ENCODE peak calls at places on chromosomes 3 and 15, in five cellular contexts. Q is stomach, I is sigmoid colon, D is K562, E is upper lobe of left lung. G is an unnamed sample.

GRCh38 chr15:64774556-64775523 is 549 bp downstream of the RBPMS2 start:
- DNase-seq in Q (peak), E (peak), D (no peak), I (peak), G (no peak)

GRCh38 chr3:128351476-128352085 is 115.1 kb downstream of the DNAJB8 start:
- DNase-seq in E (no peak), D (no peak), Q (no peak), I (peak), G (no peak)

GRCh38 chr3:31444220-31445142 is 88.2 kb upstream of the STT3B start:
- DNase-seq in E (no peak), I (no peak), Q (no peak), D (no peak), G (no peak)

GRCh38 chr3:165568907-165569462 is 268.2 kb downstream of the BCHE start:
- DNase-seq in D (no peak), I (no peak), Q (no peak), E (no peak), G (no peak)

GRCh38 chr15:45448516-45448915 is 70.2 kb upstream of the GATM start:
- DNase-seq in Q (no peak), D (no peak), E (no peak), I (no peak), G (no peak)

GRCh38 chr3:157159037-157159761 is 748 bp downstream of the CCNL1 start:
- DNase-seq in D (peak), Q (peak), I (peak), E (peak), G (peak)

GRCh38 chr3:114455432-114455831 is 161.6 kb downstream of the TIGIT start:
- DNase-seq in D (no peak), Q (no peak), E (no peak), I (no peak), G (no peak)

GRCh38 chr3:58237940-58238681 is 519 bp downstream of the ABHD6 start:
- DNase-seq in D (peak), I (peak), E (peak), Q (peak), G (no peak)

GRCh38 chr15:91257755-91258435 is 157.8 kb downstream of the SV2B start:
- DNase-seq in I (no peak), Q (no peak), E (no peak), D (no peak), G (no peak)

GRCh38 chr15:53378096-53378620 is 381.3 kb downstream of the WDR72 start:
- DNase-seq in Q (no peak), I (no peak), E (no peak), D (no peak), G (no peak)
- H3K4me3 ChIP-seq in Q (no peak), I (no peak), E (no peak), D (no peak), G (no peak)

GRCh38 chr3:149016669-149017541 is 25.6 kb downstream of the GYG1 start:
- DNase-seq in Q (no peak), D (no peak), I (no peak), E (no peak), G (no peak)
- TF ChIP-seq POLR2AphosphoS5 in Q (no peak), D (no peak), I (no peak), E (no peak), G (no peak)

GRCh38 chr3:159854500-159855124 is 134.0 kb upstream of the IL12A start:
- DNase-seq in D (no peak), I (no peak), Q (no peak), E (no peak), G (no peak)
- H3K4me3 ChIP-seq in D (no peak), I (peak), Q (peak), E (no peak), G (no peak)

GRCh38 chr15:88901713-88902490 is 6.6 kb upstream of the HAPLN3 start:
- DNase-seq in E (no peak), I (no peak), D (no peak), Q (no peak), G (no peak)

GRCh38 chr15:88900982-88901418 is 5.7 kb upstream of the HAPLN3 start:
- DNase-seq in E (no peak), I (no peak), D (no peak), Q (no peak), G (no peak)

GRCh38 chr15:88898736-88899135 is 3.4 kb upstream of the HAPLN3 start:
- DNase-seq in I (no peak), E (peak), Q (no peak), D (no peak), G (no peak)

GRCh38 chr15:88899251-88899650 is 3.9 kb upstream of the HAPLN3 start:
- DNase-seq in I (no peak), D (no peak), E (no peak), Q (no peak), G (no peak)

GRCh38 chr15:88900309-88900981 is 5.1 kb upstream of the HAPLN3 start:
- DNase-seq in E (no peak), Q (no peak), D (no peak), I (no peak), G (no peak)
- TF ChIP-seq POLR2AphosphoS5 in E (no peak), Q (no peak), D (no peak), I (no peak), G (no peak)

DNA sequence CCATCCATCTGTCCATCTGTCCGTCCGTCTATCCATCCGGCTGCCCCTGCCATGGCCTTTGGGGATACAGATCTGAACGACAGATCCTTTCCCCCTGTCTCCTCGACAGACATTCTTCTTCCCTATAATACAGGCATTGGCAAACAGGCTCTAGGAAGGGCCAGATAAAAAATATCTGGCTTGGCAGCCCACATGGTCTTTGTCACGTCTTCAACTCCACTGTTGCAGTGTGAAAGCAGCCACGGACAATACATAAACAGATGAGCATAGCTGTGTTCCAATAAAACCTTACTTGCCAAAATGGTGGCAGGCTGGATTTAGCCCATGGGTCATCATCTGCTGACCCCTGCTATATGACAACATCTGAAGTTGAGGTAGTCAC is 128.5 kb upstream of the SMAD3 start:
- DNase-seq in D (no peak), E (no peak), Q (no peak), I (peak), G (no peak)
- H3K4me3 ChIP-seq in D (no peak), E (peak), Q (peak), I (peak), G (peak)

GRCh38 chr15:68783226-68784054 is 37.3 kb downstream of the ANP32A start:
- DNase-seq in Q (peak), D (peak), I (peak), E (peak), G (no peak)
- TF ChIP-seq POLR2AphosphoS5 in Q (no peak), D (no peak), I (no peak), E (no peak), G (no peak)

GRCh38 chr15:74709011-74709410 is 13.2 kb upstream of the EDC3 start:
- DNase-seq in Q (no peak), E (no peak), D (no peak), I (no peak), G (no peak)

GRCh38 chr15:74710349-74711094 is 14.7 kb upstream of the EDC3 start:
- DNase-seq in Q (no peak), D (no peak), I (no peak), E (no peak), G (no peak)

GRCh38 chr15:74709892-74710291 is 14.1 kb upstream of the EDC3 start:
- DNase-seq in I (no peak), D (no peak), Q (no peak), E (no peak), G (no peak)
- H3K4me3 ChIP-seq in I (no peak), D (no peak), Q (no peak), E (no peak), G (no peak)

DNA sequence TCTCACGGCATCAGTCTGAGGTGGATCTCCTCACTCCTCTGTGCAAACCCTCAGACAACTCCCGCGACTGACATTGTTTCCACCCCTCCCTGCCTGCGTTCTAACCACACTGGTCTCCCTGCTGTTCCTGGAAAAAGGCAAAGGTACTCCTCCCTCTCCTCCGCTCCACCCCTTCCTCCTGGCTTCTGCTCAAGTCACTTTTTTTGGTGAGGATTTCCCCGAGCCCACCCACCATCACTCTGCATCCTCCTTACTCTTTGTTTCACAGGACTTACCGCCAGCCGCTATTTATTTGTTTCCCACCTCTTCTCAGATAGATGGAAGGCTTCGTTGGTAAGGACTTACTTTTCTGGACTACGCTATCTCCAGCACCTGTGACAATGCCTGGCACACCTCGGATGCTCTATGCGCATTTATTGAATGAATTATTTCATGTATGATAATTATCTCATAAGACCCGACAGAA is 25.6 kb downstream of the PRR23E start:
- DNase-seq in D (no peak), Q (peak), I (no peak), E (no peak), G (no peak)
- TF ChIP-seq POLR2AphosphoS5 in D (no peak), Q (no peak), I (no peak), E (no peak), G (no peak)